ENCODE peak calls at places on chromosomes 7 and 10, in ten cellular contexts. One of them, this sample, is unnamed.

GRCh38 chr10:51707821-51708424 is 8.5 kb upstream of the CSTF2T start:
- DNase-seq in GM23338: no peak
- DNase-seq in IMR-90: no peak
- DNase-seq in CD8-positive, alpha-beta memory T cell: no peak
- DNase-seq in psoas muscle: no peak
- DNase-seq in BJ: no peak
- DNase-seq in fibroblast of the aortic adventitia: no peak
- DNase-seq in kidney epithelial cell: no peak
- DNase-seq in neuronal stem cell: no peak
- DNase-seq in tibial artery: no peak
- DNase-seq in this sample: no peak

GRCh38 chr7:128103498-128104108 is 72.4 kb upstream of the LRRC4 start:
- DNase-seq in psoas muscle: peak
- DNase-seq in IMR-90: no peak
- DNase-seq in kidney epithelial cell: no peak
- DNase-seq in fibroblast of the aortic adventitia: peak
- DNase-seq in tibial artery: no peak
- DNase-seq in BJ: no peak
- DNase-seq in CD8-positive, alpha-beta memory T cell: no peak
- DNase-seq in neuronal stem cell: no peak
- DNase-seq in GM23338: peak
- DNase-seq in this sample: no peak

GRCh38 chr10:12511651-12512050 is 162.3 kb downstream of the CAMK1D start:
- DNase-seq in psoas muscle: no peak
- DNase-seq in GM23338: no peak
- DNase-seq in kidney epithelial cell: no peak
- DNase-seq in fibroblast of the aortic adventitia: no peak
- DNase-seq in tibial artery: no peak
- DNase-seq in BJ: no peak
- DNase-seq in neuronal stem cell: no peak
- DNase-seq in IMR-90: no peak
- DNase-seq in CD8-positive, alpha-beta memory T cell: no peak
- DNase-seq in this sample: no peak

GRCh38 chr7:66281678-66282593 is 76.8 kb downstream of the TPST1 start:
- DNase-seq in psoas muscle: no peak
- DNase-seq in neuronal stem cell: no peak
- DNase-seq in kidney epithelial cell: peak
- DNase-seq in IMR-90: peak
- DNase-seq in CD8-positive, alpha-beta memory T cell: no peak
- DNase-seq in fibroblast of the aortic adventitia: peak
- DNase-seq in BJ: peak
- DNase-seq in GM23338: no peak
- DNase-seq in tibial artery: no peak
- DNase-seq in this sample: peak

GRCh38 chr7:128167316-128167691 is 73.8 kb upstream of the LEP start:
- DNase-seq in kidney epithelial cell: peak
- DNase-seq in fibroblast of the aortic adventitia: peak
- DNase-seq in neuronal stem cell: no peak
- DNase-seq in BJ: no peak
- DNase-seq in CD8-positive, alpha-beta memory T cell: no peak
- DNase-seq in psoas muscle: no peak
- DNase-seq in GM23338: peak
- DNase-seq in tibial artery: peak
- DNase-seq in IMR-90: peak
- DNase-seq in this sample: peak

GRCh38 chr7:12403287-12404181 is at the start of gene VWDE:
- DNase-seq in psoas muscle: peak
- DNase-seq in neuronal stem cell: peak
- DNase-seq in IMR-90: no peak
- DNase-seq in GM23338: peak
- DNase-seq in CD8-positive, alpha-beta memory T cell: peak
- DNase-seq in BJ: no peak
- DNase-seq in fibroblast of the aortic adventitia: no peak
- DNase-seq in tibial artery: no peak
- DNase-seq in kidney epithelial cell: no peak
- DNase-seq in this sample: no peak

GRCh38 chr7:45882465-45882810 is 5.8 kb upstream of the IGFBP1 start:
- DNase-seq in BJ: no peak
- DNase-seq in neuronal stem cell: no peak
- DNase-seq in IMR-90: no peak
- DNase-seq in kidney epithelial cell: no peak
- DNase-seq in tibial artery: no peak
- DNase-seq in psoas muscle: no peak
- DNase-seq in fibroblast of the aortic adventitia: no peak
- DNase-seq in CD8-positive, alpha-beta memory T cell: no peak
- DNase-seq in GM23338: no peak
- DNase-seq in this sample: no peak

GRCh38 chr7:11427686-11428273 is 404.2 kb downstream of the THSD7A start:
- DNase-seq in tibial artery: no peak
- DNase-seq in fibroblast of the aortic adventitia: peak
- DNase-seq in psoas muscle: no peak
- DNase-seq in neuronal stem cell: peak
- DNase-seq in BJ: peak
- DNase-seq in GM23338: peak
- DNase-seq in IMR-90: peak
- DNase-seq in kidney epithelial cell: peak
- DNase-seq in CD8-positive, alpha-beta memory T cell: no peak
- DNase-seq in this sample: peak

GRCh38 chr10:3529691-3530090 is 255.3 kb downstream of the KLF6 start:
- DNase-seq in GM23338: no peak
- DNase-seq in BJ: no peak
- DNase-seq in neuronal stem cell: no peak
- DNase-seq in psoas muscle: no peak
- DNase-seq in CD8-positive, alpha-beta memory T cell: no peak
- DNase-seq in IMR-90: no peak
- DNase-seq in fibroblast of the aortic adventitia: no peak
- DNase-seq in tibial artery: no peak
- DNase-seq in kidney epithelial cell: no peak
- DNase-seq in this sample: no peak

GRCh38 chr10:75358835-75359421 is 42.6 kb downstream of the ZNF503 start:
- DNase-seq in neuronal stem cell: no peak
- DNase-seq in tibial artery: no peak
- DNase-seq in BJ: peak
- DNase-seq in psoas muscle: no peak
- DNase-seq in fibroblast of the aortic adventitia: peak
- DNase-seq in kidney epithelial cell: peak
- DNase-seq in CD8-positive, alpha-beta memory T cell: no peak
- DNase-seq in GM23338: no peak
- DNase-seq in IMR-90: peak
- DNase-seq in this sample: peak

GRCh38 chr7:45460379-45460778 is 113.8 kb upstream of the ADCY1 start:
- DNase-seq in GM23338: no peak
- DNase-seq in BJ: no peak
- DNase-seq in tibial artery: no peak
- DNase-seq in IMR-90: no peak
- DNase-seq in kidney epithelial cell: no peak
- DNase-seq in fibroblast of the aortic adventitia: no peak
- DNase-seq in psoas muscle: no peak
- DNase-seq in CD8-positive, alpha-beta memory T cell: no peak
- DNase-seq in neuronal stem cell: no peak
- DNase-seq in this sample: no peak

GRCh38 chr7:151688236-151688780 is 168.6 kb upstream of the RHEB start:
- DNase-seq in kidney epithelial cell: no peak
- DNase-seq in tibial artery: no peak
- DNase-seq in neuronal stem cell: no peak
- DNase-seq in psoas muscle: no peak
- DNase-seq in CD8-positive, alpha-beta memory T cell: no peak
- DNase-seq in IMR-90: no peak
- DNase-seq in BJ: no peak
- DNase-seq in GM23338: no peak
- DNase-seq in fibroblast of the aortic adventitia: no peak
- DNase-seq in this sample: no peak

GRCh38 chr10:28444031-28444430 is 88.9 kb upstream of the WAC start:
- DNase-seq in GM23338: peak
- DNase-seq in psoas muscle: no peak
- DNase-seq in fibroblast of the aortic adventitia: no peak
- DNase-seq in BJ: no peak
- DNase-seq in tibial artery: no peak
- DNase-seq in CD8-positive, alpha-beta memory T cell: no peak
- DNase-seq in IMR-90: no peak
- DNase-seq in neuronal stem cell: no peak
- DNase-seq in kidney epithelial cell: no peak
- DNase-seq in this sample: no peak
- H3K4me3 ChIP-seq in GM23338: no peak
- H3K4me3 ChIP-seq in psoas muscle: no peak
- H3K4me3 ChIP-seq in fibroblast of the aortic adventitia: no peak
- H3K4me3 ChIP-seq in BJ: no peak
- H3K4me3 ChIP-seq in tibial artery: no peak
- H3K4me3 ChIP-seq in CD8-positive, alpha-beta memory T cell: no peak
- H3K4me3 ChIP-seq in IMR-90: no peak
- H3K4me3 ChIP-seq in neuronal stem cell: no peak
- H3K4me3 ChIP-seq in kidney epithelial cell: no peak
- H3K4me3 ChIP-seq in this sample: no peak

DNA sequence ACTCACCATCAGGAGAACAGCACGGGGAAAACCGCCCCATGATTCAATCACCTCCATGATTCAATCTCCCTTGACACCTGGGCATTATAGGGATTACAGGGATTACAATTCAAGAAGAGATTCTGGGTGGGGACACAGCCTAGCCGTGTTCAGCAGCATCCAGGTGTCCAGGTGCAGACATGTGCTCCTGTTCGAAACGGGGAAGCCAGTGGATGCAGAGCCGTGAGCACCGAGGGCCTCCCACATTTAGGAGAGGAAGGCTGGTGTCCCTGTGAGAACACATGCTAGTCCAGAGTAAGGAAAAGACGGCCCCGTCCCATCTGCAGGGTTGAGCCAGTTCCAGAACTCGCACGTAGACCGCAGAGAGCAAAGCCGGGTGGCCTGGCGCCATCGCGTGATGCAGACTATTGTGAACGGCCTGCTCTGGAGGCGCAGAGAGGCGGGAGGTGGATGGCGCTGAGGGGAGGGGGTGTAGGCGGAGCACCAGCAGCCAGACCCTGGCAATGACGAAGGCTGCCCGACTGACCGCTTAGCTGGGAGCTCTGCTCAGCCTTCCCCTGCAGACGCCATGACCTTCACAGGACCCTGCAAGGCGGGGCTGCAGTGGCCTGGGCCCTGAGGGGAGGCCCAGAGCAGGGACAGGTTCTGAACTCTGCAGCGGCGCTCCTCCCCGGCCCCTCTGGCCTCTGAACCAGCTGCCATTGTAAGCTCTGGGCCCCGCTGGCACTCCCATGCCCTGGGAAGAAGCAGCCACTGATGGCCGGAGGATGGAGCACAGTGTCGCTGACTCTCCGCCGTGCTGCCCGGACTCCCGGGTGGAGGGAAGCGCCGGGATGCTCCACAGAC is 141.6 kb upstream of the TCERG1L start:
- DNase-seq in CD8-positive, alpha-beta memory T cell: no peak
- DNase-seq in BJ: no peak
- DNase-seq in fibroblast of the aortic adventitia: no peak
- DNase-seq in neuronal stem cell: peak
- DNase-seq in kidney epithelial cell: no peak
- DNase-seq in psoas muscle: peak
- DNase-seq in GM23338: peak
- DNase-seq in tibial artery: peak
- DNase-seq in IMR-90: no peak
- DNase-seq in this sample: no peak
- H3K4me3 ChIP-seq in CD8-positive, alpha-beta memory T cell: no peak
- H3K4me3 ChIP-seq in BJ: no peak
- H3K4me3 ChIP-seq in fibroblast of the aortic adventitia: no peak
- H3K4me3 ChIP-seq in neuronal stem cell: peak
- H3K4me3 ChIP-seq in kidney epithelial cell: no peak
- H3K4me3 ChIP-seq in psoas muscle: peak
- H3K4me3 ChIP-seq in GM23338: peak
- H3K4me3 ChIP-seq in tibial artery: peak
- H3K4me3 ChIP-seq in IMR-90: no peak
- H3K4me3 ChIP-seq in this sample: no peak

GRCh38 chr10:124680675-124681074 is 63.5 kb downstream of the FAM53B start:
- DNase-seq in tibial artery: peak
- DNase-seq in IMR-90: peak
- DNase-seq in fibroblast of the aortic adventitia: no peak
- DNase-seq in psoas muscle: peak
- DNase-seq in BJ: no peak
- DNase-seq in CD8-positive, alpha-beta memory T cell: no peak
- DNase-seq in kidney epithelial cell: no peak
- DNase-seq in GM23338: no peak
- DNase-seq in neuronal stem cell: no peak
- DNase-seq in this sample: no peak

GRCh38 chr10:124678566-124679240 is 65.5 kb downstream of the FAM53B start:
- DNase-seq in CD8-positive, alpha-beta memory T cell: peak
- DNase-seq in psoas muscle: peak
- DNase-seq in IMR-90: no peak
- DNase-seq in BJ: no peak
- DNase-seq in neuronal stem cell: no peak
- DNase-seq in GM23338: no peak
- DNase-seq in kidney epithelial cell: no peak
- DNase-seq in tibial artery: no peak
- DNase-seq in fibroblast of the aortic adventitia: no peak
- DNase-seq in this sample: no peak

GRCh38 chr10:124681091-124681490 is 63.1 kb downstream of the FAM53B start:
- DNase-seq in tibial artery: no peak
- DNase-seq in fibroblast of the aortic adventitia: no peak
- DNase-seq in CD8-positive, alpha-beta memory T cell: no peak
- DNase-seq in BJ: no peak
- DNase-seq in psoas muscle: peak
- DNase-seq in neuronal stem cell: no peak
- DNase-seq in GM23338: no peak
- DNase-seq in kidney epithelial cell: no peak
- DNase-seq in IMR-90: no peak
- DNase-seq in this sample: no peak

GRCh38 chr10:124677871-124678565 is 66.2 kb downstream of the FAM53B start:
- DNase-seq in kidney epithelial cell: no peak
- DNase-seq in CD8-positive, alpha-beta memory T cell: no peak
- DNase-seq in fibroblast of the aortic adventitia: peak
- DNase-seq in IMR-90: peak
- DNase-seq in psoas muscle: peak
- DNase-seq in tibial artery: no peak
- DNase-seq in BJ: no peak
- DNase-seq in neuronal stem cell: no peak
- DNase-seq in GM23338: no peak
- DNase-seq in this sample: no peak

GRCh38 chr10:124679401-124679800 is 64.8 kb downstream of the FAM53B start:
- DNase-seq in BJ: no peak
- DNase-seq in GM23338: no peak
- DNase-seq in neuronal stem cell: no peak
- DNase-seq in psoas muscle: peak
- DNase-seq in CD8-positive, alpha-beta memory T cell: no peak
- DNase-seq in kidney epithelial cell: no peak
- DNase-seq in tibial artery: no peak
- DNase-seq in IMR-90: no peak
- DNase-seq in fibroblast of the aortic adventitia: no peak
- DNase-seq in this sample: no peak
- H3K4me3 ChIP-seq in BJ: no peak
- H3K4me3 ChIP-seq in GM23338: no peak
- H3K4me3 ChIP-seq in neuronal stem cell: no peak
- H3K4me3 ChIP-seq in psoas muscle: no peak
- H3K4me3 ChIP-seq in CD8-positive, alpha-beta memory T cell: peak
- H3K4me3 ChIP-seq in kidney epithelial cell: no peak
- H3K4me3 ChIP-seq in tibial artery: no peak
- H3K4me3 ChIP-seq in IMR-90: no peak
- H3K4me3 ChIP-seq in fibroblast of the aortic adventitia: no peak
- H3K4me3 ChIP-seq in this sample: no peak

DNA sequence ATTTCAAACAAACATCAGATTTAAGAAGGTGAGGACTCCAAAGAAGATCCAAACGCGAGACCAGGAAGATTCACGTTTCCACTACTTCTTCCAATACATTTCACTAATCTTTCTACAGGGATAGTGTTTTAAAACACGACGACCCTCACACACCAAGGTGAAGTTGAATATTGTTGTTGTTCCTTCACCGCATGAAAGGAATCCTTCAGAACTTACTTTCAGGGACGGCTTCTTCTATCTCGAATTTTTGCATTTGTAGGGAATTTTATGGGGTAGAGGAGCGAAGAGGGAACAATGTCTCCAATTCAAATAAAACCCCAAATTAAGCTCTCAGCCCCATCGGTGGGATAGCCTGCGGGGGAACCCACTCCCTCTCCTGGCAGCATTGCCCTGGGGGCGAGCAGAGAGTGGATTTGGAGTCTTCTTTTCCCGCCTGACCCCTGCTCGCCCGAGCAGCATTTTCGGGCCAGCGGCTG is 1.5 kb upstream of the GATA3 start:
- DNase-seq in psoas muscle: no peak
- DNase-seq in tibial artery: no peak
- DNase-seq in GM23338: no peak
- DNase-seq in CD8-positive, alpha-beta memory T cell: no peak
- DNase-seq in kidney epithelial cell: no peak
- DNase-seq in neuronal stem cell: no peak
- DNase-seq in fibroblast of the aortic adventitia: no peak
- DNase-seq in IMR-90: no peak
- DNase-seq in BJ: no peak
- DNase-seq in this sample: no peak
- H3K4me3 ChIP-seq in psoas muscle: peak
- H3K4me3 ChIP-seq in tibial artery: peak
- H3K4me3 ChIP-seq in GM23338: peak
- H3K4me3 ChIP-seq in CD8-positive, alpha-beta memory T cell: no peak
- H3K4me3 ChIP-seq in kidney epithelial cell: peak
- H3K4me3 ChIP-seq in neuronal stem cell: no peak
- H3K4me3 ChIP-seq in fibroblast of the aortic adventitia: peak
- H3K4me3 ChIP-seq in IMR-90: no peak
- H3K4me3 ChIP-seq in BJ: no peak
- H3K4me3 ChIP-seq in this sample: no peak

This sample was measured in skeletal muscle cell.